ENCODE peak calls at places on chromosomes 11 and 22, in eight cellular contexts. One of them, this sample, is unnamed.

GRCh38 chr11:17257200-17257599 is 19.3 kb upstream of the NUCB2 start:
- ATAC-seq in body of pancreas: no peak
- ATAC-seq in HCT116: no peak
- ATAC-seq in GM12878: no peak
- ATAC-seq in K562: peak; percentile 26
- ATAC-seq in gastrocnemius medialis: no peak
- ATAC-seq in HepG2: no peak
- ATAC-seq in A549: peak; percentile 65
- ATAC-seq in this sample: no peak

GRCh38 chr11:91104237-91104636 is 881.4 kb upstream of the CHORDC1 start:
- ATAC-seq in HCT116: no peak
- ATAC-seq in GM12878: no peak
- ATAC-seq in K562: no peak
- ATAC-seq in A549: peak; percentile 79
- ATAC-seq in gastrocnemius medialis: no peak
- ATAC-seq in body of pancreas: no peak
- ATAC-seq in HepG2: no peak
- ATAC-seq in this sample: no peak

GRCh38 chr22:49789289-49790141 is 38.2 kb downstream of the BRD1 start:
- ATAC-seq in HepG2: peak; percentile 58
- ATAC-seq in gastrocnemius medialis: no peak
- ATAC-seq in HCT116: no peak
- ATAC-seq in GM12878: no peak
- ATAC-seq in body of pancreas: peak; percentile 31
- ATAC-seq in A549: no peak
- ATAC-seq in K562: no peak
- ATAC-seq in this sample: peak; percentile 72

GRCh38 chr22:42315392-42315756 is 44.9 kb upstream of the TCF20 start:
- ATAC-seq in HCT116: no peak
- ATAC-seq in body of pancreas: no peak
- ATAC-seq in A549: no peak
- ATAC-seq in HepG2: no peak
- ATAC-seq in gastrocnemius medialis: no peak
- ATAC-seq in GM12878: no peak
- ATAC-seq in K562: no peak
- ATAC-seq in this sample: no peak

GRCh38 chr11:105903113-105903512 is 118.9 kb downstream of the MSANTD4 start:
- ATAC-seq in HCT116: no peak
- ATAC-seq in GM12878: no peak
- ATAC-seq in HepG2: no peak
- ATAC-seq in K562: no peak
- ATAC-seq in gastrocnemius medialis: no peak
- ATAC-seq in body of pancreas: no peak
- ATAC-seq in A549: no peak
- ATAC-seq in this sample: no peak

GRCh38 chr11:61552108-61552635 is 28.7 kb downstream of the SYT7 start:
- ATAC-seq in gastrocnemius medialis: no peak
- ATAC-seq in HepG2: no peak
- ATAC-seq in body of pancreas: peak; percentile 46
- ATAC-seq in GM12878: no peak
- ATAC-seq in A549: no peak
- ATAC-seq in HCT116: peak; percentile 33
- ATAC-seq in K562: no peak
- ATAC-seq in this sample: no peak

GRCh38 chr11:129854229-129854805 is 38.7 kb downstream of the TMEM45B start:
- ATAC-seq in gastrocnemius medialis: no peak
- ATAC-seq in body of pancreas: no peak
- ATAC-seq in A549: peak; percentile 50
- ATAC-seq in HepG2: peak; percentile 5
- ATAC-seq in K562: no peak
- ATAC-seq in GM12878: no peak
- ATAC-seq in HCT116: no peak
- ATAC-seq in this sample: no peak

GRCh38 chr11:127873478-127873877 is 713.9 kb downstream of the ETS1 start:
- ATAC-seq in GM12878: no peak
- ATAC-seq in K562: no peak
- ATAC-seq in body of pancreas: no peak
- ATAC-seq in A549: no peak
- ATAC-seq in gastrocnemius medialis: no peak
- ATAC-seq in HepG2: no peak
- ATAC-seq in HCT116: no peak
- ATAC-seq in this sample: no peak

GRCh38 chr22:18060646-18061620 is 16.9 kb upstream of the PEX26 start:
- ATAC-seq in body of pancreas: peak; percentile 84
- ATAC-seq in K562: no peak
- ATAC-seq in HepG2: peak; percentile 84
- ATAC-seq in HCT116: peak; percentile 47
- ATAC-seq in GM12878: peak; percentile 32
- ATAC-seq in A549: peak; percentile 83
- ATAC-seq in gastrocnemius medialis: no peak
- ATAC-seq in this sample: no peak

GRCh38 chr11:88421530-88421929 is 84.0 kb upstream of the CTSC start:
- ATAC-seq in body of pancreas: no peak
- ATAC-seq in gastrocnemius medialis: no peak
- ATAC-seq in GM12878: peak; percentile 77
- ATAC-seq in HCT116: no peak
- ATAC-seq in A549: no peak
- ATAC-seq in K562: peak; percentile 74
- ATAC-seq in HepG2: no peak
- ATAC-seq in this sample: no peak

GRCh38 chr22:45334068-45334467 is 24.3 kb downstream of the FAM118A start:
- ATAC-seq in K562: no peak
- ATAC-seq in HepG2: no peak
- ATAC-seq in A549: no peak
- ATAC-seq in HCT116: no peak
- ATAC-seq in gastrocnemius medialis: peak; percentile 19
- ATAC-seq in body of pancreas: no peak
- ATAC-seq in GM12878: no peak
- ATAC-seq in this sample: no peak

GRCh38 chr22:38490915-38491314 is 15.2 kb downstream of the DDX17 start:
- ATAC-seq in A549: peak; percentile 35
- ATAC-seq in gastrocnemius medialis: peak; percentile 64
- ATAC-seq in HCT116: no peak
- ATAC-seq in GM12878: peak; percentile 26
- ATAC-seq in body of pancreas: peak; percentile 94
- ATAC-seq in K562: peak; percentile 63
- ATAC-seq in HepG2: peak; percentile 58
- ATAC-seq in this sample: peak; percentile 83

GRCh38 chr22:38489142-38489541 is 17.0 kb downstream of the DDX17 start:
- ATAC-seq in HCT116: no peak
- ATAC-seq in HepG2: no peak
- ATAC-seq in body of pancreas: no peak
- ATAC-seq in A549: no peak
- ATAC-seq in GM12878: no peak
- ATAC-seq in gastrocnemius medialis: no peak
- ATAC-seq in K562: no peak
- ATAC-seq in this sample: no peak

GRCh38 chr22:38490475-38490874 is 15.6 kb downstream of the DDX17 start:
- ATAC-seq in HepG2: no peak
- ATAC-seq in gastrocnemius medialis: no peak
- ATAC-seq in A549: no peak
- ATAC-seq in HCT116: no peak
- ATAC-seq in body of pancreas: no peak
- ATAC-seq in GM12878: peak; percentile 59
- ATAC-seq in K562: peak; percentile 54
- ATAC-seq in this sample: no peak

GRCh38 chr22:38487946-38488345 is 18.2 kb downstream of the DDX17 start:
- ATAC-seq in A549: no peak
- ATAC-seq in HCT116: no peak
- ATAC-seq in body of pancreas: no peak
- ATAC-seq in K562: no peak
- ATAC-seq in GM12878: no peak
- ATAC-seq in HepG2: no peak
- ATAC-seq in gastrocnemius medialis: no peak
- ATAC-seq in this sample: no peak

GRCh38 chr22:38489561-38490133 is 16.5 kb downstream of the DDX17 start:
- ATAC-seq in HepG2: no peak
- ATAC-seq in GM12878: no peak
- ATAC-seq in HCT116: no peak
- ATAC-seq in body of pancreas: no peak
- ATAC-seq in gastrocnemius medialis: no peak
- ATAC-seq in A549: no peak
- ATAC-seq in K562: peak; percentile 17
- ATAC-seq in this sample: no peak
- TF ChIP-seq POLR2A in HepG2: no peak
- TF ChIP-seq POLR2A in GM12878: peak; percentile 41
- TF ChIP-seq POLR2A in HCT116: no peak
- TF ChIP-seq POLR2A in body of pancreas: no peak
- TF ChIP-seq POLR2A in gastrocnemius medialis: no peak
- TF ChIP-seq POLR2A in A549: no peak
- TF ChIP-seq POLR2A in K562: peak; percentile 59
- TF ChIP-seq POLR2A in this sample: no peak

DNA sequence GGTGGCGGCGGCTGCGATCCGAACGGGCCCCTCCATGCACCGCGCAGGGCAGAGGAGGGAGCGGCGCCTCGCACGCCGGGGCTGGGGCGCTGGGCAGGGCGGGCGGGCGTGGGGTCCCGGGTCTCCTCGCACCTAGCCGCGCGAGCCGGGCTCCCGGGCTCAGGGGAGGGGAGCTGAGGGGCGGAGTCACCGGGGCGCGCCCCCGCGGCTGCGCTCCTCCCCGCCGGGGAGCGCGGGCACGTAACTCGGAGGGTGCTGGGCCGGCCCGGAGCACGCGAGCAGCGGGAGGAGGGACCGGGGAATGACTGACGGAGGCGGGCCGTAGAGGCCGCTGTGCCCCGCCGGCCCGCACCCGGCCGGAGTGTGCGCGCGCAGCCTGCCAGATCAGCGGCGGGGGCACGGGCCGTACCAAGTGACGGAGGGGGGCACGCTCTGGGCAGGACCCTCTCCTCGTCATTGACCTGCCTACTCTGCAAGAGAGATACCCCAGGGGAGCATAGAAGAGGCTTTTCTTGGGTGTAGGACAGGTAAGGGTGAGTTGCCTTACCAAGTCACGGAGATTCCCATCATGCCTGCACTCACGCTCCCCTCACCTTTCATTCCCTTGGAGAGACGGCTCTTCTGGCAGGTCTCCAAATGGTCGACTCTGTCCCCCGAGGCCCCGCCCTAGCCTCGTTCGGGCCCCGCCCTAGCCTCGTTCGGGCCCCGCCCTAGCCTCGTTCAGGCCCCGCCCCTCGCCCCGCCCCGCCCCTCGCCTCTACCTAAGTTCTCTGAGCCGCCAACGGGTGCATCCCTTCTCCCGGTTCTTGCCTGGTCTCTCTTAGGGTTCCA is at the start of gene CDON:
- ATAC-seq in K562: peak; percentile 99
- ATAC-seq in GM12878: peak; percentile 97
- ATAC-seq in gastrocnemius medialis: peak; percentile 96
- ATAC-seq in body of pancreas: peak; percentile 95
- ATAC-seq in HCT116: peak; percentile 97
- ATAC-seq in A549: peak; percentile 96
- ATAC-seq in HepG2: peak; percentile 91
- ATAC-seq in this sample: peak; percentile 98
- TF ChIP-seq POLR2A in K562: no peak
- TF ChIP-seq POLR2A in GM12878: peak; percentile 59
- TF ChIP-seq POLR2A in gastrocnemius medialis: no peak
- TF ChIP-seq POLR2A in body of pancreas: no peak
- TF ChIP-seq POLR2A in HCT116: no peak
- TF ChIP-seq POLR2A in A549: no peak
- TF ChIP-seq POLR2A in HepG2: no peak
- TF ChIP-seq POLR2A in this sample: peak; percentile 7

GRCh38 chr11:67608486-67608885 is 1.8 kb downstream of the NDUFV1 start:
- ATAC-seq in K562: no peak
- ATAC-seq in A549: no peak
- ATAC-seq in HepG2: no peak
- ATAC-seq in gastrocnemius medialis: no peak
- ATAC-seq in HCT116: no peak
- ATAC-seq in GM12878: no peak
- ATAC-seq in body of pancreas: no peak
- ATAC-seq in this sample: no peak

GRCh38 chr11:67605231-67606011 is 1.3 kb upstream of the NDUFV1 start:
- ATAC-seq in gastrocnemius medialis: no peak
- ATAC-seq in K562: peak; percentile 65
- ATAC-seq in HCT116: no peak
- ATAC-seq in A549: peak; percentile 61
- ATAC-seq in body of pancreas: no peak
- ATAC-seq in GM12878: no peak
- ATAC-seq in HepG2: no peak
- ATAC-seq in this sample: no peak

GRCh38 chr11:67606150-67606476 is 623 bp upstream of the NDUFV1 start:
- ATAC-seq in GM12878: no peak
- ATAC-seq in body of pancreas: no peak
- ATAC-seq in HCT116: no peak
- ATAC-seq in A549: no peak
- ATAC-seq in K562: peak; percentile 64
- ATAC-seq in gastrocnemius medialis: peak; percentile 29
- ATAC-seq in HepG2: peak; percentile 39
- ATAC-seq in this sample: peak; percentile 28

GRCh38 chr11:67607507-67607906 is 771 bp downstream of the NDUFV1 start:
- ATAC-seq in K562: no peak
- ATAC-seq in A549: no peak
- ATAC-seq in HCT116: no peak
- ATAC-seq in HepG2: no peak
- ATAC-seq in body of pancreas: no peak
- ATAC-seq in GM12878: no peak
- ATAC-seq in gastrocnemius medialis: no peak
- ATAC-seq in this sample: no peak

DNA sequence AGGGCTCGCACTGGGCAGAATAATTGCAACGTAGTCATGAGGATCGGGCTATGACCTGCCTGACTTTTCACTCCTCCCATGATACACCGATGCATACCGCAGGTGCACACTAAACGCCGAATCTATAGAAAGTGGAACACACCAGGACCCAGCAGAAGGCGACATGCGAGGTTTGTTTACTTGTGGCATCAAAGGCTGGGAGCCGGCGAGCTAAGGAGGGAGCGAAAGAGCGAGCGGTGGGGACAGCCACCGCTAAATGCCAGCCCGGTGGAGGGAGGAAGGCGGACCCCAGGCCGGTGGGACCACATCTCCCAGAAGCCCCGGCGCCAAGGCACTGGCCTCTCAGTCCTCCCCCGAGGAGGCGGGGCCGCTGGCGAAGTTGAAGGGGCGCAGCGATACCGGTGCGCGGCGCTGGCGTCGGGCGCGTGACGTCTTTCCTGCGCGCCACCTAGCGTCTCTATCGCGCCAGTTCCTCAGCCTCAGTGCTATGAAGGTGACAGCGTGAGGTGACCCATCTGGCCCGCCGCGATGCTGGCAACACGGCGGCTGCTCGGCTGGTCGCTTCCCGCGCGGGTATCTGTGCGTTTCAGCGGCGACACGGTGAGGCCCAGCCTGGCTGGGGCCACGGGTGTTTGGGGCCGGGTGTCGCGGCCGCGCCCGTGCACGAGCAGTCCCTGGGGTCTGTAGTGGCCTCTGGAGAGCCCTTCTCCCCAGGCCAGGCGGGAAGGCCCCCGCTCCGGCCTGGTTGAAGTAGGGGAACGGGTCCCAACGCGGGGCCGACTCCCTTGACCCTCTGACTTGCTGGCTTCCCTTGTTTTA is at the start of gene NDUFV1:
- ATAC-seq in GM12878: peak; percentile 100
- ATAC-seq in A549: peak; percentile 99
- ATAC-seq in gastrocnemius medialis: peak; percentile 95
- ATAC-seq in K562: peak; percentile 97
- ATAC-seq in HepG2: peak; percentile 97
- ATAC-seq in HCT116: peak; percentile 99
- ATAC-seq in body of pancreas: peak; percentile 99
- ATAC-seq in this sample: peak; percentile 100
- TF ChIP-seq POLR2A in GM12878: peak; percentile 97
- TF ChIP-seq POLR2A in A549: peak; percentile 73
- TF ChIP-seq POLR2A in gastrocnemius medialis: peak; percentile 73
- TF ChIP-seq POLR2A in K562: peak; percentile 89
- TF ChIP-seq POLR2A in HepG2: peak; percentile 59
- TF ChIP-seq POLR2A in HCT116: peak; percentile 53
- TF ChIP-seq POLR2A in body of pancreas: peak; percentile 63
- TF ChIP-seq POLR2A in this sample: peak; percentile 72

GRCh38 chr11:75246006-75246672 is 5.6 kb downstream of the TPBGL start:
- ATAC-seq in body of pancreas: peak; percentile 10
- ATAC-seq in HepG2: no peak
- ATAC-seq in A549: no peak
- ATAC-seq in K562: no peak
- ATAC-seq in HCT116: no peak
- ATAC-seq in gastrocnemius medialis: no peak
- ATAC-seq in GM12878: no peak
- ATAC-seq in this sample: no peak
- TF ChIP-seq POLR2A in body of pancreas: no peak
- TF ChIP-seq POLR2A in HepG2: no peak
- TF ChIP-seq POLR2A in A549: no peak
- TF ChIP-seq POLR2A in K562: no peak
- TF ChIP-seq POLR2A in HCT116: no peak
- TF ChIP-seq POLR2A in gastrocnemius medialis: no peak
- TF ChIP-seq POLR2A in GM12878: no peak
- TF ChIP-seq POLR2A in this sample: no peak